ENCODE peak calls at places on chromosomes 1 and 21, in eight cellular contexts. I is foreskin keratinocyte, D is Peyer's patch, S is tibial nerve, X is transverse colon, T is DND-41, C is OCI-LY7, N is astrocyte. M is an unnamed sample. For H3K4me1, the result is how much of the 10 kb centered on the place peaks cover.

GRCh38 chr1:204190212-204191211 is 5.8 kb downstream of the KISS1 start:
- DNase-seq in I (no peak), D (no peak), S (no peak), X (peak), T (peak), C (no peak), N (peak), M (no peak)

GRCh38 chr1:80427886-80428285 is 1372.8 kb upstream of the ADGRL2 start:
- DNase-seq in I (no peak), D (no peak), S (no peak), X (no peak), T (no peak), C (no peak), N (no peak), M (no peak)

GRCh38 chr1:29590583-29591555 is 354.5 kb downstream of the PTPRU start:
- DNase-seq in I (peak), D (no peak), S (no peak), X (no peak), T (no peak), C (no peak), N (peak), M (no peak)

GRCh38 chr1:2311184-2312032 is 79.9 kb downstream of the MORN1 start:
- DNase-seq in I (no peak), D (peak), S (no peak), X (peak), T (no peak), C (peak), N (peak), M (peak)

GRCh38 chr1:206512521-206513180 is 5.3 kb downstream of the RASSF5 start:
- DNase-seq in I (peak), D (no peak), S (no peak), X (no peak), T (no peak), C (no peak), N (no peak), M (no peak)

GRCh38 chr1:1960480-1961196 is 41.6 kb upstream of the TMEM52 start:
- DNase-seq in I (no peak), D (no peak), S (no peak), X (no peak), T (no peak), C (no peak), N (no peak), M (no peak)

GRCh38 chr21:29164330-29164942 is 34.0 kb downstream of the MAP3K7CL start:
- DNase-seq in I (peak), D (no peak), S (no peak), X (no peak), T (no peak), C (peak), N (peak), M (no peak)

GRCh38 chr1:45490623-45491463 is at the start of gene TESK2:
- DNase-seq in I (peak), D (peak), S (peak), X (peak), T (peak), C (peak), N (peak), M (peak)

GRCh38 chr1:105138445-105138821 is 1388.7 kb downstream of the AMY1C start:
- DNase-seq in I (peak), D (no peak), S (no peak), X (no peak), T (no peak), C (no peak), N (no peak), M (no peak)

GRCh38 chr21:29340228-29340627 is 41.5 kb downstream of the BACH1 start:
- DNase-seq in I (no peak), D (no peak), S (no peak), X (no peak), T (no peak), C (no peak), N (no peak), M (no peak)

GRCh38 chr1:223074427-223074826 is 68.6 kb downstream of the TLR5 start:
- DNase-seq in I (no peak), D (no peak), S (no peak), X (no peak), T (no peak), C (no peak), N (no peak), M (no peak)

GRCh38 chr21:45031231-45032191 is 42.9 kb upstream of the ADARB1 start:
- DNase-seq in I (no peak), D (no peak), S (no peak), X (no peak), T (no peak), C (no peak), N (no peak), M (no peak)

GRCh38 chr1:23613191-23614126 is 54.2 kb upstream of the ID3 start:
- DNase-seq in I (no peak), D (peak), S (no peak), X (peak), T (peak), C (peak), N (no peak), M (peak)

GRCh38 chr1:220271706-220272046 is 577 bp downstream of the RAB3GAP2 start:
- DNase-seq in I (no peak), D (peak), S (peak), X (peak), T (peak), C (no peak), N (peak), M (no peak)

GRCh38 chr1:174911626-174912025 is 88.1 kb upstream of the CACYBP start:
- DNase-seq in I (no peak), D (no peak), S (no peak), X (no peak), T (no peak), C (no peak), N (no peak), M (no peak)

GRCh38 chr1:85824066-85824835 is 116.0 kb upstream of the ZNHIT6 start:
- DNase-seq in I (no peak), D (no peak), S (no peak), X (no peak), T (no peak), C (no peak), N (no peak), M (no peak)

GRCh38 chr21:9837946-9838801 is 683.2 kb upstream of the TPTE start:
- DNase-seq in I (no peak), D (no peak), S (no peak), X (no peak), T (no peak), C (no peak), N (no peak), M (no peak)

GRCh38 chr1:103516693-103517092 is 8.8 kb upstream of the RNPC3 start:
- DNase-seq in I (peak), D (no peak), S (no peak), X (no peak), T (no peak), C (no peak), N (peak), M (no peak)

GRCh38 chr1:103953386-103953785 is 203.7 kb downstream of the AMY1C start:
- DNase-seq in I (no peak), D (no peak), S (no peak), X (no peak), T (no peak), C (no peak), N (no peak), M (no peak)

GRCh38 chr1:161986328-161986727 is 37.3 kb downstream of the OLFML2B start:
- DNase-seq in I (no peak), D (no peak), S (no peak), X (peak), T (no peak), C (no peak), N (no peak), M (no peak)

GRCh38 chr1:187696092-187696491 is 867.3 kb downstream of the PLA2G4A start:
- DNase-seq in I (no peak), D (no peak), S (no peak), X (no peak), T (no peak), C (no peak), N (peak), M (no peak)

GRCh38 chr1:221394011-221394544 is 347.8 kb downstream of the DUSP10 start:
- DNase-seq in I (peak), D (no peak), S (no peak), X (no peak), T (no peak), C (no peak), N (peak), M (no peak)

GRCh38 chr21:45557611-45558043 is 15.4 kb upstream of the SLC19A1 start:
- DNase-seq in I (no peak), D (no peak), S (no peak), X (no peak), T (no peak), C (no peak), N (no peak), M (no peak)

GRCh38 chr1:161074676-161075368 is 5.1 kb upstream of the ARHGAP30 start:
- DNase-seq in I (peak), D (no peak), S (no peak), X (no peak), T (no peak), C (no peak), N (no peak), M (no peak)

GRCh38 chr1:17880429-17880828 is 125.3 kb downstream of the ACTL8 start:
- DNase-seq in I (no peak), D (no peak), S (no peak), X (no peak), T (no peak), C (no peak), N (no peak), M (no peak)

GRCh38 chr1:145545055-145545454 is 62.7 kb upstream of the GPR89A start:
- DNase-seq in I (no peak), D (no peak), S (no peak), X (no peak), T (no peak), C (no peak), N (no peak), M (no peak)

GRCh38 chr1:247386695-247387094 is 29.3 kb upstream of the NLRP3 start:
- DNase-seq in I (peak), D (no peak), S (no peak), X (no peak), T (no peak), C (no peak), N (peak), M (no peak)

GRCh38 chr1:64973061-64973647 is 6.8 kb upstream of the JAK1 start:
- DNase-seq in I (no peak), D (no peak), S (no peak), X (no peak), T (no peak), C (no peak), N (no peak), M (no peak)

GRCh38 chr21:22728091-22728490 is 1729.9 kb downstream of the NCAM2 start:
- DNase-seq in I (peak), D (no peak), S (no peak), X (no peak), T (peak), C (peak), N (no peak), M (no peak)

GRCh38 chr1:111948209-111949131 is 41.0 kb downstream of the KCND3 start:
- DNase-seq in I (peak), D (no peak), S (no peak), X (peak), T (peak), C (no peak), N (peak), M (no peak)

GRCh38 chr1:229093546-229094336 is 177.2 kb upstream of the RAB4A start:
- DNase-seq in I (peak), D (no peak), S (no peak), X (peak), T (no peak), C (no peak), N (no peak), M (no peak)

GRCh38 chr1:94658221-94658620 is 116.7 kb upstream of the F3 start:
- DNase-seq in I (peak), D (no peak), S (no peak), X (no peak), T (no peak), C (no peak), N (peak), M (no peak)

GRCh38 chr1:212162635-212163034 is 122.6 kb upstream of the PPP2R5A start:
- DNase-seq in I (peak), D (no peak), S (peak), X (no peak), T (peak), C (no peak), N (peak), M (peak)

DNA sequence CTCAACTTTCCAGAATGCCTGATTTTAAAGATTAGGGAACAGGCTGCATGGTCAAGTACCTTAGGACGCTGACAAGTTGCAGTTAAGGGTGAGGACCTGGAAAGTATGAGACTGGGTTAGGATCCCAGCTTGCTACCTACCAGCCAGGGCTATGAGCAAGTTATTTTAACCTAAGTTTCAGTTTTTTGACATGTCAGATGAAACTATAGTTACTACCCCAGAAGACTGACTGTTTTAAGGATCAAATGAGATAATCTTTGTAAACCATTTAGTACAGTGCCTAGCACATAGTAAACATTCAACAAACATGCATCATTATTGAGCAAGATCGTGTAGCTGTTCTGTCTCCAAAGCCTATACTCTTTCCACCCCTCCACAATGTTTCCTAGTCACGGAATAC is 14.4 kb downstream of the THEMIS2 start:
- DNase-seq in I (no peak), D (no peak), S (no peak), X (no peak), T (no peak), C (no peak), N (no peak), M (no peak)
- H3K4me1 ChIP-seq in I (under half), D (under half), S (under half), X (under half), T (under half), C (half or more), N (under half), M (half or more)

GRCh38 chr1:201475915-201476669 is 7.1 kb upstream of the PHLDA3 start:
- DNase-seq in I (peak), D (no peak), S (no peak), X (no peak), T (no peak), C (no peak), N (no peak), M (no peak)
- H3K27ac ChIP-seq in I (peak), D (no peak), S (peak), X (no peak), T (no peak), C (no peak), N (no peak), M (no peak)

DNA sequence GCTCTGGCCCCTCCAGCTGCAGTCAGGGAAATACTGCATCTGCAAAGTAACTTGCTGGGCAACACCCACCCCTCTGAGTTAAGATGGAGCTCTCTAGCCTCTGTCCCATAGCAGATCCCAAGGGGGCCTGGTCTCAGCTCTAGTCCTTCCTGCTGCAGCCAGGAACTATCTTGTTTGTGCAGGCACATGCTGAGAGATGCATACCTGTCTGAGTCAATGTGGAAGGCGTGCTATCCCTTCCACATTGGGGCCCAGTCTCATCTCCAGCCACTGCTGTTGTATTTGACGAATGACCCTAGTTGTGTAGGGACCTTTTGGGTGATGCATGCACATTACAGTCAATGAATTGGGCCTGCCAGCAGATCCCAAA is 76.4 kb downstream of the CTH start:
- DNase-seq in I (no peak), D (no peak), S (no peak), X (no peak), T (no peak), C (no peak), N (no peak), M (no peak)
- H3K4me1 ChIP-seq in I (under half), D (under half), S (under half), X (under half), T (under half), C (under half), N (under half), M (under half)

DNA sequence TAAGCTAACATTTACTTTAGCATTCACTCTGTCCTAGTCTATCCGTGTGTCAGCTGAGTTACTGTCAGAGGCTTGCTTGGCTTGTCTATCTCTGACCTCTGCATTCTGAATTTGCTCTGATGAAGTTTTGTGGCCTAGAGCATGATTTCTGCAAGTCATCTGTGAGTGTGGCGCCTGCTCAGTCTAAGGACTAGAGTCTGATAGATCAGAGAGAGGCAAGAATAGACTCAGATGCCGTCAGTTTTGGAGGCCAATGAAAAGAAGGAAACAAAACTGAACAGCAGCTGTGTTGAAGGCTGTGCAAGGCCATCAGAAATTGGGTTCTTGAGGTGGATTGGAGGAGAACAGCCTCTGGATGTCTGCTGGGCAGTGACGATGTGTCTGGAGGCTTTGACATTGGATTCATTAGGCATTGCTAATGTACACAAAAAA is 573.1 kb downstream of the USP25 start:
- DNase-seq in I (no peak), D (no peak), S (peak), X (no peak), T (no peak), C (no peak), N (peak), M (no peak)
- H3K27ac ChIP-seq in I (no peak), D (no peak), S (peak), X (no peak), T (no peak), C (no peak), N (peak), M (no peak)

DNA sequence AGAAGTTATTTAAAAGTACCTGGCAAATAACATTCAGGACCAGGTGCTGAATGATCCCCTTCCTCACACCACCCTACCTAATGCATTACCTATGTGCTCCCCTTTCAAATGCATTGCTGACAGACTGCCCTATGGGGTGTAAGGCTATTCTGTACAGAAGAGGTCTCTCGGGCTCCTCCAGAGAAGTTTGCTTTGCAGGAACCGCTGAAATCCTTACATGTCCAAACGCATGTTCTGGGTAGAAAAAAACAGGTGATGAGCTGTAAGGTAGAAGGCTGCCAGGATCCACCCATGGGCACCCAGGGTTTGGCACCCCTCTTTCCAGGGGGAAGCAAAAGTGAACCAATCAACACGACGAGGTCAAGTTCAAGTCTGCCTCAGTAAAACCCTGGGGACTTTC is 58.3 kb upstream of the TARBP1 start:
- DNase-seq in I (peak), D (no peak), S (no peak), X (no peak), T (no peak), C (no peak), N (no peak), M (no peak)
- H3K4me1 ChIP-seq in I (half or more), D (half or more), S (under half), X (half or more), T (under half), C (under half), N (under half), M (under half)

GRCh38 chr21:16116798-16117197 is 387.0 kb downstream of the USP25 start:
- DNase-seq in I (peak), D (no peak), S (no peak), X (no peak), T (no peak), C (no peak), N (peak), M (no peak)

GRCh38 chr21:16116067-16116466 is 386.3 kb downstream of the USP25 start:
- DNase-seq in I (no peak), D (no peak), S (no peak), X (no peak), T (no peak), C (no peak), N (no peak), M (no peak)

GRCh38 chr21:16117331-16117730 is 387.5 kb downstream of the USP25 start:
- DNase-seq in I (no peak), D (no peak), S (no peak), X (no peak), T (no peak), C (no peak), N (peak), M (no peak)

GRCh38 chr21:16115461-16115860 is 385.7 kb downstream of the USP25 start:
- DNase-seq in I (no peak), D (no peak), S (no peak), X (no peak), T (no peak), C (no peak), N (no peak), M (no peak)

GRCh38 chr21:16113052-16113715 is 383.4 kb downstream of the USP25 start:
- DNase-seq in I (no peak), D (no peak), S (no peak), X (no peak), T (no peak), C (no peak), N (no peak), M (no peak)
- H3K27ac ChIP-seq in I (no peak), D (no peak), S (peak), X (no peak), T (no peak), C (no peak), N (peak), M (no peak)

DNA sequence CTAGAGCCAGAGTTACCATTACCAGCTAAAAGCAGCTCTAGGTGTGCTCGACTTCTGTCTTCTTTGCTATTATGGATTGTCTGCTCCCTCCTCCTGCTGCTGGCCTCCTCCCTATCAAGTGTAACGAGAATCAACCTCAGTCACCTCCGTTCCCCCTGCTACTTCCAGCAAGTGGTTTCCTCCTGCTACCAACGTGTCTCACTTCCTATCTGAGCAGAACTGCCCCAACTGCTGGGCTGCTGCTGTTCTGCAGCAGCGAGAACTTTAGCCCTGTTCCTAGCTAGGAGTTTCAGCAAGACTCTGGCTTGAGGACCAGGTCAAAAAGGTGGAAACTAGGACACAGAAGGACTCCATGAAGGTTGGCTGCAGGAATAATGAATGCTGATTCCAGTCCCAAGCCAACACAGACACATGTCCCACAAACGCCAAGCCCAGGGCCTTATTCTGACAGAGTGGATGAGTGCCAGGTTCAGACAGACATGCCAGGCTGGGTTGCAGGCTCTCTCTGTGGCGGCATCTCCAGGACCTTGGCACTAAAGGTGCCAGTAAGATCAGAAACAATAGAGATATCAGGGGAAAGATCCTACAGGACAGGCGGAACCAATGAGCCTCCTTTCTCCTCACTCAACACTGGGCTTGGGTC is 46.9 kb downstream of the CD34 start:
- DNase-seq in I (no peak), D (peak), S (no peak), X (peak), T (peak), C (peak), N (no peak), M (no peak)
- H3K4me1 ChIP-seq in I (under half), D (half or more), S (under half), X (half or more), T (half or more), C (under half), N (under half), M (half or more)

GRCh38 chr1:218547901-218548730 is 203.0 kb downstream of the TGFB2 start:
- DNase-seq in I (no peak), D (no peak), S (no peak), X (no peak), T (no peak), C (no peak), N (no peak), M (no peak)
- H3K27ac ChIP-seq in I (no peak), D (no peak), S (no peak), X (no peak), T (no peak), C (no peak), N (no peak), M (no peak)